ENCODE peak calls at places on chromosome 3, in five cellular contexts. T is HCT116, R is NT2/D1, M is HepG2, Y is H1. U is an unnamed sample.

GRCh38 chr3:101195951-101196713 is 124.2 kb downstream of the IMPG2 start:
- DNase-seq in R (peak), T (peak), Y (no peak), M (peak), U (peak)

GRCh38 chr3:14147617-14148016 is 22.8 kb downstream of the TMEM43 start:
- DNase-seq in T (no peak), M (no peak), R (peak), Y (no peak), U (no peak)

GRCh38 chr3:72042397-72043211 is 257.7 kb upstream of the PROK2 start:
- DNase-seq in M (no peak), T (no peak), Y (no peak), R (peak), U (no peak)

GRCh38 chr3:112604536-112604935 is 36.4 kb downstream of the CCDC80 start:
- DNase-seq in R (no peak), Y (no peak), M (no peak), T (no peak), U (peak)

GRCh38 chr3:99645277-99646106 is 7.1 kb downstream of the COL8A1 start:
- DNase-seq in Y (no peak), R (peak), M (peak), T (peak), U (peak)

GRCh38 chr3:63625161-63625560 is 27.3 kb upstream of the SNTN start:
- DNase-seq in M (no peak), T (no peak), R (no peak), Y (no peak), U (no peak)

GRCh38 chr3:181700168-181701087 is 11.3 kb upstream of the SOX2 start:
- DNase-seq in Y (peak), T (peak), R (no peak), M (peak), U (peak)

GRCh38 chr3:120139140-120139539 is 44.9 kb upstream of the GSK3B start:
- DNase-seq in T (no peak), R (no peak), Y (no peak), M (no peak), U (no peak)

GRCh38 chr3:99683465-99683864 is 45.1 kb downstream of the COL8A1 start:
- DNase-seq in R (no peak), M (no peak), Y (no peak), T (no peak), U (no peak)

GRCh38 chr3:46924921-46925584 is 47.5 kb downstream of the PTH1R start:
- DNase-seq in Y (no peak), R (no peak), M (no peak), T (no peak), U (no peak)

GRCh38 chr3:143170043-143170442 is 50.5 kb downstream of the CHST2 start:
- DNase-seq in T (no peak), Y (no peak), R (no peak), M (no peak), U (no peak)

GRCh38 chr3:111260878-111261277 is 189.3 kb downstream of the NECTIN3 start:
- DNase-seq in R (no peak), M (no peak), T (no peak), Y (no peak), U (no peak)

GRCh38 chr3:14602804-14603644 is 48.5 kb upstream of the CCDC174 start:
- DNase-seq in T (no peak), R (no peak), M (no peak), Y (no peak), U (peak)

GRCh38 chr3:85255954-85256353 is 297.2 kb downstream of the CADM2 start:
- DNase-seq in T (no peak), M (no peak), R (no peak), Y (no peak), U (no peak)

GRCh38 chr3:50212502-50212901 is 7.4 kb downstream of the SLC38A3 start:
- DNase-seq in R (no peak), T (no peak), Y (no peak), M (no peak), U (no peak)

GRCh38 chr3:126677862-126678549 is 23.1 kb upstream of the TXNRD3 start:
- DNase-seq in T (no peak), R (no peak), Y (peak), M (no peak), U (no peak)

GRCh38 chr3:193040836-193041672 is 123.4 kb upstream of the MB21D2 start:
- DNase-seq in Y (no peak), T (peak), R (peak), M (peak), U (peak)

GRCh38 chr3:146655333-146655996 is 50.3 kb upstream of the PLSCR5 start:
- DNase-seq in T (no peak), M (peak), Y (no peak), R (no peak), U (no peak)

DNA sequence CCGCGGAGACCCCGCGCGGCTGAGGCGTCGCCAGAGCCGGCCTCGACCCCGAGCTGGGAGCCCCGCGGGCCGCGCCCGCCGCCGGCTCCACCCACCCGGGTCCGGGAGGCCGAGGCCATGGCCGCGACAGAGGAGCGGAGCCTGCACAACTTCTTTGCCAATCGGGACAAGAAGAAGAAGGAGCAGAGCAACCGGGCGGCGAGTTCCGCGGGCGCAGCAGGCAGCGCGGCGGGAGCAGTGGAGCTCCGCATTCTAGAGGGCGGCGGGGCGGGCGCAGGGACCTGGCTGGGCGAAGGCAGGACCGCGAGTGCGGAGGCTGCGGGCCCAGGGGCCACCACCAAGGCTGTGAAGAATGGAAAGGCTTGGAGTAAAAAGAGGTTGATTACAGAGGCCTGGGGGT is 37.6 kb upstream of the EPHA6 start:
- DNase-seq in M (no peak), T (no peak), R (no peak), Y (no peak), U (peak)
- TF ChIP-seq YY1 in M (no peak), T (no peak), R (no peak), Y (no peak), U (no peak)

DNA sequence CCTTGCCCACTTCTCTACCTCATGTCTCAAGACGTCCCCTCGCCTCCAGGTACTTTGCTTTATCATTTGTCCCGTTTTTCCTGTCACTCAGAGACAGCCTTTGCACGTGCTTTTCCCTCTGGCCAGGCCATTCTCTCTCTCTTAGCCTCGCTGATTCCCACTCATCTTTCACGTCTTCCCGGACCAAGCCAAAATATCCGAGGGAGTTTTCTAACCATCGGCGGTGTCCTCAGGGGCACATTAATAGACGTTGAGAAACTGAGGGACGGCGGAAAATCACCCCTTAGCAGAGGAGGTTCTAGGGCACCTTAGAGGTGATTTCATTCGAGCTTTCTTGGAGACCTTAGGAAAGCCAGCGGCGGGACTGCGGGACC is 551 bp downstream of the SUSD5 start:
- DNase-seq in T (no peak), M (no peak), Y (no peak), R (no peak), U (no peak)
- TF ChIP-seq YY1 in T (no peak), M (no peak), Y (no peak), R (no peak), U (no peak)

GRCh38 chr3:171506743-171507319 is 46.6 kb upstream of the TNIK start:
- DNase-seq in Y (no peak), R (no peak), M (no peak), T (no peak), U (no peak)
- TF ChIP-seq YY1 in Y (no peak), R (no peak), M (no peak), T (no peak), U (no peak)

GRCh38 chr3:38500688-38501417 is 4.7 kb downstream of the EXOG start:
- DNase-seq in M (no peak), R (no peak), Y (no peak), T (no peak), U (no peak)

GRCh38 chr3:38496131-38496910 is at the start of gene EXOG:
- DNase-seq in T (peak), Y (peak), R (peak), M (peak), U (peak)

GRCh38 chr3:38491215-38491614 is 4.9 kb upstream of the EXOG start:
- DNase-seq in R (no peak), T (no peak), Y (no peak), M (no peak), U (no peak)

GRCh38 chr3:38493019-38493418 is 3.1 kb upstream of the EXOG start:
- DNase-seq in M (no peak), R (no peak), Y (no peak), T (no peak), U (no peak)

GRCh38 chr3:38497026-38497425 is 886 bp downstream of the EXOG start:
- DNase-seq in M (no peak), Y (no peak), R (no peak), T (no peak), U (no peak)
- TF ChIP-seq YY1 in M (no peak), Y (no peak), R (no peak), T (no peak), U (no peak)

DNA sequence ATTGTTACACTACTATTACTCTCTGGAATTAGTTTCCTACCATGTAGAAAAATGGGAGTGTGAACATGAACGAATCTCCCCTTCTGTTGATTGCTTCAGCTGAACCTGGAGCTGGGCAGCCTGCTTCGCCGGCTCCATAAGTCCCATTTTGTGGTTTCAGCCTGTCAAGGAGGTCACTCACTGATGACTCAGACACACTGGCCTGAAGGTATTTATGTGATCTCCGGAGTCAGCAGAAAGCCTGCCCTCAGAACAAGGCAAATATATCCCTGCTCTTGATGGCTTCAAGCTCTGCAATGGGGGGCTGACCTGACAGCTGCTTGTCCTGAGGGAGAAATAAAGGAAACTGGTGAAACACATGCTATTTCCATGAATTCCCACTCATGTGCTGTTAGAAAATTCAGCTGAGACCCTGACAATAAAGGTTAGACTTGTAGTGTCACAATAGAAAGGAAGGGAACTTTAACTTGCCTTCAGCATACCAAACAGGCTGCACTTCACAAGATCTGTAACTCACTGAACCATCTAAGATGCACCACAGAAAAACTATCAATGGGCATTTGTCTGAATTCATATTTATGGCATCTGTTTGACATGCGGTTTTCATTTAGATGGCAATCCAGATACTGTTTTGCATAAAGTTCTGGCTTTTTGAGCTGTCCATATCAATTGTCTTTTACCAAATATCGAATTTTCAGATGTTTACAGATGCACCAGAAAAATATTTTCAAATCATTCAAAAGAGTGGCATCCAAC is 282.0 kb upstream of the VEPH1 start:
- DNase-seq in R (peak), M (peak), T (peak), Y (no peak), U (peak)
- TF ChIP-seq YY1 in R (no peak), M (no peak), T (peak), Y (no peak), U (no peak)

GRCh38 chr3:13021934-13022265 is 51.3 kb downstream of the IQSEC1 start:
- DNase-seq in M (no peak), Y (no peak), T (no peak), R (no peak), U (no peak)

GRCh38 chr3:13019706-13020105 is 53.5 kb downstream of the IQSEC1 start:
- DNase-seq in M (no peak), T (no peak), Y (no peak), R (no peak), U (no peak)

GRCh38 chr3:13020159-13020558 is 53.1 kb downstream of the IQSEC1 start:
- DNase-seq in T (no peak), M (no peak), Y (no peak), R (no peak), U (no peak)

GRCh38 chr3:13022348-13023250 is 50.6 kb downstream of the IQSEC1 start:
- DNase-seq in Y (peak), R (peak), T (no peak), M (no peak), U (peak)

GRCh38 chr3:13021141-13021933 is 51.9 kb downstream of the IQSEC1 start:
- DNase-seq in M (no peak), T (no peak), Y (no peak), R (no peak), U (peak)
- TF ChIP-seq YY1 in M (no peak), T (no peak), Y (no peak), R (no peak), U (no peak)

GRCh38 chr3:160094562-160094961 is 105.9 kb downstream of the IL12A start:
- DNase-seq in R (no peak), M (no peak), T (no peak), Y (no peak), U (no peak)
- TF ChIP-seq YY1 in R (no peak), M (no peak), T (no peak), Y (no peak), U (no peak)

GRCh38 chr3:129112308-129113052 is 9.1 kb downstream of the RAB43 start:
- DNase-seq in Y (no peak), M (peak), R (no peak), T (no peak), U (no peak)
- TF ChIP-seq YY1 in Y (no peak), M (no peak), R (no peak), T (no peak), U (no peak)

U was measured in SK-N-SH.